ENCODE peak calls at places on chromosomes 16 and 17, in four cellular contexts. T is A549, O is breast epithelium, V is fibroblast of pulmonary artery. L is an unnamed sample.

GRCh38 chr16:82043680-82044584 is 8.9 kb downstream of the HSD17B2 start:
- DNase-seq in T (no peak), V (no peak), O (no peak), L (no peak)

GRCh38 chr16:87297918-87298631 is 19.1 kb downstream of the C16orf95 start:
- DNase-seq in T (no peak), V (peak), O (no peak), L (peak)

GRCh38 chr17:72075995-72076677 is 44.7 kb upstream of the SOX9 start:
- DNase-seq in V (no peak), T (no peak), O (no peak), L (no peak)

GRCh38 chr16:71216714-71217113 is 13.8 kb downstream of the HYDIN start:
- DNase-seq in T (no peak), V (no peak), O (no peak), L (no peak)

GRCh38 chr17:51322390-51323029 is 62.2 kb downstream of the UTP18 start:
- DNase-seq in O (no peak), T (peak), V (peak), L (no peak)

GRCh38 chr16:83973077-83973476 is 5.0 kb downstream of the NECAB2 start:
- DNase-seq in O (no peak), T (no peak), V (no peak), L (no peak)

GRCh38 chr16:18958621-18959578 is 24.8 kb upstream of the TMC7 start:
- DNase-seq in T (no peak), O (no peak), V (no peak), L (peak)

GRCh38 chr16:69084301-69084700 is 21.2 kb upstream of the HAS3 start:
- DNase-seq in V (peak), T (no peak), O (no peak), L (no peak)

GRCh38 chr16:1331712-1332617 is 1.5 kb upstream of the BAIAP3 start:
- DNase-seq in O (peak), V (peak), T (peak), L (no peak)

GRCh38 chr17:72517413-72518237 is 396.8 kb downstream of the SOX9 start:
- DNase-seq in O (no peak), V (peak), T (no peak), L (no peak)

GRCh38 chr17:65538679-65539529 is 22.5 kb downstream of the AXIN2 start:
- DNase-seq in T (no peak), V (no peak), O (no peak), L (no peak)

GRCh38 chr17:66975614-66976378 is 11.3 kb downstream of the CACNG4 start:
- DNase-seq in V (no peak), T (peak), O (no peak), L (no peak)

GRCh38 chr16:67878232-67878631 is 5.4 kb downstream of the EDC4 start:
- DNase-seq in V (no peak), O (no peak), T (no peak), L (no peak)

GRCh38 chr17:34584805-34585416 is 5.5 kb downstream of the TMEM132E start:
- DNase-seq in V (peak), T (peak), O (no peak), L (no peak)

GRCh38 chr17:21095735-21096134 is 31.0 kb upstream of the DHRS7B start:
- DNase-seq in T (peak), V (no peak), O (no peak), L (no peak)

GRCh38 chr17:58189436-58190146 is 2.9 kb upstream of the EPX start:
- DNase-seq in T (peak), V (peak), O (no peak), L (no peak)

GRCh38 chr16:10169031-10169430 is 13.2 kb downstream of the GRIN2A start:
- DNase-seq in V (no peak), T (no peak), O (no peak), L (no peak)

GRCh38 chr16:57643166-57643813 is 14.9 kb downstream of the ADGRG1 start:
- DNase-seq in V (no peak), O (no peak), T (no peak), L (no peak)

GRCh38 chr17:2453865-2454264 is 53.0 kb upstream of the MNT start:
- DNase-seq in V (no peak), T (no peak), O (no peak), L (no peak)

GRCh38 chr17:40472733-40473452 is 28.5 kb downstream of the TNS4 start:
- DNase-seq in V (no peak), O (no peak), T (peak), L (no peak)

GRCh38 chr16:521381-522210 is 5.9 kb upstream of the CAPN15 start:
- DNase-seq in O (no peak), T (no peak), V (no peak), L (no peak)

GRCh38 chr17:57641761-57642160 is 103.3 kb downstream of the CCDC182 start:
- DNase-seq in V (no peak), T (no peak), O (no peak), L (no peak)

GRCh38 chr17:17216776-17217175 is 10.6 kb upstream of the PLD6 start:
- DNase-seq in T (no peak), V (no peak), O (no peak), L (no peak)

GRCh38 chr17:38701504-38702165 is 3.4 kb upstream of the MLLT6 start:
- DNase-seq in O (no peak), V (peak), T (peak), L (no peak)

GRCh38 chr17:65756760-65757159 is 195.3 kb upstream of the AXIN2 start:
- DNase-seq in V (no peak), O (no peak), T (no peak), L (no peak)

GRCh38 chr16:57986196-57986595 is 14.3 kb downstream of the ZNF319 start:
- DNase-seq in V (no peak), O (no peak), T (no peak), L (no peak)

GRCh38 chr17:78401246-78401645 is 22.8 kb downstream of the PGS1 start:
- DNase-seq in O (no peak), V (no peak), T (no peak), L (no peak)

GRCh38 chr16:58160855-58161254 is 31.7 kb upstream of the CFAP20 start:
- DNase-seq in V (no peak), T (no peak), O (no peak), L (no peak)

GRCh38 chr17:82892869-82893565 is 53.2 kb upstream of the ZNF750 start:
- DNase-seq in T (no peak), V (no peak), O (no peak), L (no peak)

GRCh38 chr16:84462296-84463210 is 41.9 kb downstream of the MEAK7 start:
- DNase-seq in O (peak), V (no peak), T (no peak), L (no peak)

GRCh38 chr16:2902337-2903130 is 9.2 kb upstream of the FLYWCH1 start:
- DNase-seq in V (no peak), T (no peak), O (no peak), L (no peak)

GRCh38 chr16:89574681-89575246 is 794 bp upstream of the CPNE7 start:
- DNase-seq in O (no peak), V (peak), T (peak), L (peak)

GRCh38 chr16:80161799-80162380 is 378.9 kb upstream of the DYNLRB2 start:
- DNase-seq in O (no peak), T (no peak), V (no peak), L (no peak)

GRCh38 chr17:64622931-64623654 is 39.0 kb downstream of the SMURF2 start:
- DNase-seq in V (peak), T (peak), O (no peak), L (no peak)

GRCh38 chr17:8762012-8762411 is 3.7 kb upstream of the SPDYE4 start:
- DNase-seq in T (no peak), V (no peak), O (no peak), L (no peak)

GRCh38 chr17:77214743-77215142 is 74.0 kb downstream of the SEC14L1 start:
- DNase-seq in V (peak), T (peak), O (no peak), L (peak)

GRCh38 chr16:11327277-11328171 is 17.7 kb upstream of the RMI2 start:
- DNase-seq in V (no peak), O (no peak), T (no peak), L (no peak)

GRCh38 chr17:246851-247421 is 65.5 kb upstream of the DOC2B start:
- DNase-seq in T (no peak), O (no peak), V (no peak), L (no peak)

GRCh38 chr16:85611455-85612190 is 1.5 kb upstream of the GSE1 start:
- DNase-seq in O (peak), V (peak), T (peak), L (no peak)

GRCh38 chr16:72711823-72712222 is 336.1 kb downstream of the ZFHX3 start:
- DNase-seq in T (no peak), O (no peak), V (no peak), L (no peak)

GRCh38 chr16:72715267-72715666 is 332.7 kb downstream of the ZFHX3 start:
- DNase-seq in V (peak), T (no peak), O (no peak), L (no peak)
- TF ChIP-seq CTCF in V (no peak), T (no peak), O (no peak), L (no peak)

GRCh38 chr17:19618015-19618414 is 30.5 kb upstream of the ALDH3A2 start:
- DNase-seq in T (no peak), O (no peak), V (no peak), L (no peak)

GRCh38 chr17:19610879-19611278 is 37.7 kb upstream of the ALDH3A2 start:
- DNase-seq in T (no peak), O (no peak), V (no peak), L (no peak)

GRCh38 chr17:19619705-19620325 is 28.7 kb upstream of the ALDH3A2 start:
- DNase-seq in T (peak), V (no peak), O (no peak), L (no peak)

GRCh38 chr17:19613979-19614378 is 34.6 kb upstream of the ALDH3A2 start:
- DNase-seq in O (no peak), T (no peak), V (no peak), L (no peak)

DNA sequence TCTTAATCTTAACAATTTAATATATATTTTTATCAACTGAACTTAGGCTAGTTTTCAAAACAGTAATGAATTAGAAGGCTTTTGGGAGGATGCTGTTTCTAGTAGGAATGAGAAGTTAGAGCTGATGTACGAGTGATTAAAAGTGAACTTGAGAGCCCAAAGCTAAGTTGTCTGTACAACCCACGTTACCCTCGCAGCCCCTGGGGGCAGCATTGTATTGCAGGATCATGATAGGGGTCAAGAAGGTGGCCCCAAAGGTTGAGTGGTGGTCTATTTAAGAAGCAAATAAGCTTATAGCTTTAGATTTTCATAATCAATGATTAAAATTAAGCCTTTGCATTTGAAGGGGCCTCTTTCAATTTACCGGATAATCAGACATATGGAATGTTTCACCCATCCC is 33.7 kb upstream of the ALDH3A2 start:
- DNase-seq in T (no peak), V (no peak), O (no peak), L (no peak)
- TF ChIP-seq CTCF in T (no peak), V (no peak), O (no peak), L (no peak)

GRCh38 chr17:80773243-80773991 is 218.2 kb upstream of the CHMP6 start:
- DNase-seq in V (no peak), O (no peak), T (no peak), L (no peak)
- TF ChIP-seq CTCF in V (no peak), O (no peak), T (no peak), L (no peak)

GRCh38 chr16:77951788-77952187 is 70.6 kb upstream of the CLEC3A start:
- DNase-seq in T (peak), V (no peak), O (no peak), L (no peak)
- TF ChIP-seq CTCF in T (peak), V (peak), O (no peak), L (peak)

GRCh38 chr16:24995033-24995432 is 20.1 kb downstream of the ARHGAP17 start:
- DNase-seq in T (no peak), V (no peak), O (no peak), L (no peak)

GRCh38 chr16:24996301-24996700 is 18.9 kb downstream of the ARHGAP17 start:
- DNase-seq in V (no peak), T (no peak), O (no peak), L (no peak)

GRCh38 chr16:24993722-24994686 is 21.2 kb downstream of the ARHGAP17 start:
- DNase-seq in T (peak), O (no peak), V (peak), L (no peak)

GRCh38 chr16:24996731-24997130 is 18.4 kb downstream of the ARHGAP17 start:
- DNase-seq in O (no peak), V (no peak), T (no peak), L (no peak)

DNA sequence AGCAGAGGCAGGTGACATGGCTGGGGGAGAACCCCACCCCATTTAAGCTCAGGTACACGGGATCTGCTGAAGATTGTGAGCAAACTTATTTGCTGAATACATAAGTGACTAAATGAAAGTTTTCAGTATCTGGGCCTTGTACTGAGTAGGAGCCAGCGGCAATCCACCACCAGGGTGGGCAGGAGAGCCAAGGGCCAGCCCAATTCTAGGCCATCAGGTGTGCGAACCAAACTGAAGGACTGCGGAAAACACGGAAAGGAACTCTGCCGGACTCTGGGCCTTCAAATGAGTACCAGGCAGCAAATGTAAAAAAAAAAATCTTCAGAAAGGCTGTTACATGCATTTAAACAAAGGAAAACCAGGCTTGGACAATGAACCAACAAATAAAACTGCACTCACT is 19.7 kb downstream of the ARHGAP17 start:
- DNase-seq in O (no peak), V (no peak), T (peak), L (no peak)
- TF ChIP-seq CTCF in O (no peak), V (no peak), T (no peak), L (no peak)

GRCh38 chr17:80126449-80126715 is 20.5 kb downstream of the EIF4A3 start:
- DNase-seq in T (no peak), O (no peak), V (no peak), L (no peak)

GRCh38 chr17:80125656-80126448 is 21.1 kb downstream of the EIF4A3 start:
- DNase-seq in V (peak), O (no peak), T (no peak), L (no peak)

GRCh38 chr17:80123791-80124190 is 22.4 kb downstream of the GAA start:
- DNase-seq in V (peak), O (peak), T (no peak), L (no peak)

GRCh38 chr17:80122926-80123505 is 21.6 kb downstream of the GAA start:
- DNase-seq in V (no peak), T (no peak), O (no peak), L (no peak)

GRCh38 chr17:80124351-80124981 is 22.5 kb downstream of the EIF4A3 start:
- DNase-seq in T (peak), O (no peak), V (peak), L (peak)
- TF ChIP-seq CTCF in T (peak), O (peak), V (peak), L (peak)

GRCh38 chr17:22694362-22695227 is 1002.3 kb downstream of the KCNJ18 start:
- DNase-seq in O (no peak), T (peak), V (no peak), L (no peak)
- TF ChIP-seq CTCF in O (no peak), T (peak), V (no peak), L (no peak)